ENCODE peak calls at places on chromosome 20, in four cellular contexts. B is fibroblast of lung, G is fibroblast of the aortic adventitia, J is tibial artery. U is an unnamed sample.

GRCh38 chr20:24735263-24735662 is 213.8 kb upstream of the CST7 start:
- DNase-seq in B (no peak), G (peak), J (no peak), U (no peak)

GRCh38 chr20:1941226-1941625 is 46.0 kb downstream of the SIRPA start:
- DNase-seq in B (no peak), G (peak), J (no peak), U (peak)

GRCh38 chr20:44582321-44583025 is at the start of gene PKIG:
- DNase-seq in B (peak), G (peak), J (no peak), U (peak)

GRCh38 chr20:63017076-63017825 is 10.5 kb upstream of the BHLHE23 start:
- DNase-seq in B (no peak), G (no peak), J (no peak), U (no peak)

GRCh38 chr20:38649275-38649891 is 47.8 kb downstream of the ARHGAP40 start:
- DNase-seq in B (peak), G (peak), J (no peak), U (peak)

GRCh38 chr20:63519765-63520593 is 586 bp upstream of the PPDPF start:
- DNase-seq in B (peak), G (no peak), J (peak), U (no peak)

GRCh38 chr20:9093203-9093962 is 24.5 kb downstream of the PLCB4 start:
- DNase-seq in B (peak), G (no peak), J (no peak), U (peak)

GRCh38 chr20:9353916-9354276 is 160.5 kb upstream of the LAMP5 start:
- DNase-seq in B (peak), G (peak), J (no peak), U (peak)

GRCh38 chr20:34636648-34637047 is 40.2 kb downstream of the PIGU start:
- DNase-seq in B (no peak), G (no peak), J (no peak), U (no peak)
- H3K4me3 ChIP-seq in B (no peak), G (no peak), J (no peak), U (no peak)

GRCh38 chr20:25864986-25865714 is 168.5 kb upstream of the ZNF337 start:
- DNase-seq in B (no peak), G (no peak), J (no peak), U (no peak)
- H3K4me3 ChIP-seq in B (peak), G (peak), J (peak), U (no peak)

GRCh38 chr20:19756756-19757486 is 1.1 kb upstream of the RIN2 start:
- DNase-seq in B (no peak), G (no peak), J (no peak), U (no peak)
- H3K4me3 ChIP-seq in B (peak), G (peak), J (peak), U (peak)

GRCh38 chr20:15560936-15561531 is 1012.2 kb downstream of the KIF16B start:
- DNase-seq in B (no peak), G (no peak), J (no peak), U (no peak)
- H3K4me3 ChIP-seq in B (no peak), G (no peak), J (no peak), U (no peak)

DNA sequence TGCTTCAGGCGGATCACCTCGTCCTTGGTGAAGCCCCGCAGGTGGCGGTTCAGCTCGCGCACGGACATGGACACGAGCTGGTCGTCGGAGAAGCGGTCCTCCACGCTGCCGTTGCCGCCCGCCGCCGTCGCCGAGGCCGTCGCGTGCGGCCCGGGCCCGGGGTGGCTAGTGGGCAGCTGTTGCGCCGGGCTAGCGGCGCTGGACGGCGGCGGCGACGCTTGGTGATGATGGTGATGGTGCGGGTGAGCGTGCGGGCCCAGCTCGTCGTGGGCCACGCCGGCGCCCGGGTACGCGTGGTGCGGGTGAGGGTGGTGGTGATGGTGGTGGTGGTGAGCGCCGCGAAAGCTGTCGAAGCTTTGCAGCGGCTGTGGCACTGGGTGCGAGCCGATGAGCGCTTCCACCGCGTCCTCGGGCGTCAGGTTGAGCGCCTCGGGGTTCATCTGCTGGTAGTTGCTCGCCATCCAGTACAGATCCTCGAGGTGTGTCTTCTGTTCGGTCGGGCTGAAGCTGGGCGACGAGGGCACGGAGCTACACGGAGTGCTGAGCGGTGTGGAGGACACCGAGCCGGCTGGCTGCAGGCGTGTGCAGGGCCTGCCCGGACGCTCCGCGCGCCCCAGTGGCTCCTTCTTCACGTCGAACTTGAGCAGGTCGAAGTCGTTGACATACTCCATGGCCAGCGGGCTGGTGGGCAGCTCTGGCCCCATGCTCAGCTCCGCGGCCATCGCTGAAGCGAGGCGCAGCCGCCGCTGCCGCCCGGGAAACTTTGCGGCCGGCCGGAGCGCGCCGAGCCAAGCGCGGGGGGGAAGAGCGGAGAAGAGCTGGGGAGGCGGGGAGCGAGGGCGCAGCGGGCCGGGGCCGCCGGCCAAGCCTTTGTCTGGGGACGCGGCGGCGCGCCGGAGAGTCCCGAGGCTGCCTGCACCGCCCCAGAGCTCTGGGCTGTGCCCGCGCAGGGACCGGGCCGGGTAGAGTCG is 622 bp downstream of the MAFB start:
- DNase-seq in B (peak), G (peak), J (peak), U (peak)
- H3K4me3 ChIP-seq in B (peak), G (peak), J (peak), U (peak)

GRCh38 chr20:3735768-3736167 is 3.3 kb downstream of the HSPA12B start:
- DNase-seq in B (no peak), G (no peak), J (no peak), U (no peak)

GRCh38 chr20:3740600-3741301 is 8.3 kb downstream of the HSPA12B start:
- DNase-seq in B (no peak), G (no peak), J (no peak), U (no peak)

GRCh38 chr20:3739926-3740599 is 7.6 kb downstream of the HSPA12B start:
- DNase-seq in B (no peak), G (no peak), J (no peak), U (no peak)

GRCh38 chr20:3739054-3739925 is 6.8 kb downstream of the HSPA12B start:
- DNase-seq in B (no peak), G (no peak), J (no peak), U (no peak)

GRCh38 chr20:3738109-3739053 is 5.9 kb downstream of the HSPA12B start:
- DNase-seq in B (no peak), G (no peak), J (no peak), U (peak)
- H3K4me3 ChIP-seq in B (no peak), G (no peak), J (no peak), U (no peak)

GRCh38 chr20:59123677-59124060 is 40.0 kb upstream of the ZNF831 start:
- DNase-seq in B (no peak), G (no peak), J (no peak), U (no peak)
- H3K4me3 ChIP-seq in B (no peak), G (no peak), J (no peak), U (no peak)

GRCh38 chr20:14336667-14337066 is 745 bp downstream of the FLRT3 start:
- DNase-seq in B (peak), G (peak), J (no peak), U (peak)

GRCh38 chr20:14334306-14334930 is 3.0 kb downstream of the FLRT3 start:
- DNase-seq in B (peak), G (peak), J (no peak), U (peak)

GRCh38 chr20:14333734-14334133 is 3.7 kb downstream of the FLRT3 start:
- DNase-seq in B (no peak), G (no peak), J (no peak), U (no peak)

GRCh38 chr20:14332796-14333345 is 4.5 kb downstream of the FLRT3 start:
- DNase-seq in B (no peak), G (no peak), J (no peak), U (no peak)

GRCh38 chr20:14335122-14335521 is 2.3 kb downstream of the FLRT3 start:
- DNase-seq in B (no peak), G (no peak), J (no peak), U (no peak)
- H3K4me3 ChIP-seq in B (peak), G (peak), J (no peak), U (no peak)

GRCh38 chr20:53495357-53495756 is 98.3 kb downstream of the ZNF217 start:
- DNase-seq in B (no peak), G (no peak), J (no peak), U (no peak)
- H3K4me3 ChIP-seq in B (no peak), G (no peak), J (no peak), U (no peak)

U was measured in fibroblast of mammary gland.